ENCODE peak calls at places on chromosomes 12 and 14, in five cellular contexts. G is H54, U is HuH-7.5, Z is EL, C is frontal cortex. Q is an unnamed sample.

GRCh38 chr14:68701001-68701741 is 91.7 kb downstream of the ZFP36L1 start:
- DNase-seq in C (no peak), G (no peak), Z (no peak), U (no peak), Q (no peak)

GRCh38 chr12:66035289-66035961 is 95.1 kb downstream of the LLPH start:
- DNase-seq in Z (peak; percentile 74), U (no peak), G (no peak), C (no peak), Q (no peak)

GRCh38 chr12:110861729-110862128 is 14.9 kb downstream of the CCDC63 start:
- DNase-seq in U (no peak), G (no peak), Z (no peak), C (no peak), Q (no peak)

GRCh38 chr12:7934560-7935463 is 1.2 kb downstream of the SLC2A3 start:
- DNase-seq in G (no peak), U (no peak), C (no peak), Z (peak; percentile 10), Q (no peak)

GRCh38 chr12:80710727-80711066 is 3.3 kb downstream of the MYF6 start:
- DNase-seq in C (no peak), U (no peak), G (no peak), Z (no peak), Q (no peak)

GRCh38 chr12:109744991-109745942 is 31.6 kb downstream of the FAM222A start:
- DNase-seq in U (no peak), Z (peak; percentile 16), G (no peak), C (no peak), Q (no peak)

GRCh38 chr12:29582677-29583076 is 85.2 kb upstream of the OVCH1 start:
- DNase-seq in C (no peak), U (no peak), Z (no peak), G (no peak), Q (no peak)

GRCh38 chr12:26524862-26525465 is 308.0 kb downstream of the ITPR2 start:
- DNase-seq in G (no peak), Z (peak; percentile 18), C (no peak), U (no peak), Q (no peak)

GRCh38 chr12:69884386-69884785 is 59.4 kb downstream of the MYRFL start:
- DNase-seq in Z (no peak), C (no peak), U (no peak), G (no peak), Q (peak; percentile 32)

GRCh38 chr12:2490746-2491145 is 304.0 kb upstream of the FKBP4 start:
- DNase-seq in G (no peak), U (no peak), C (no peak), Z (no peak), Q (no peak)

GRCh38 chr12:50542448-50542847 is 37.7 kb downstream of the DIP2B start:
- DNase-seq in C (no peak), Z (no peak), G (peak; percentile 54), U (no peak), Q (no peak)

GRCh38 chr12:124115976-124116690 is 143.1 kb downstream of the ZNF664 start:
- DNase-seq in G (no peak), U (no peak), C (no peak), Z (no peak), Q (no peak)

GRCh38 chr12:53493610-53494391 is 5.5 kb downstream of the MAP3K12 start:
- DNase-seq in Z (no peak), C (no peak), G (no peak), U (no peak), Q (no peak)

GRCh38 chr12:53653595-53653994 is 22.3 kb downstream of the ATP5MC2 start:
- DNase-seq in U (no peak), C (no peak), Z (no peak), G (no peak), Q (no peak)

GRCh38 chr12:127363392-127363791 is 903.6 kb upstream of the TMEM132C start:
- DNase-seq in Z (peak; percentile 37), U (no peak), C (no peak), G (no peak), Q (no peak)

GRCh38 chr12:7032990-7033389 is 14.7 kb upstream of the LPCAT3 start:
- DNase-seq in C (no peak), U (no peak), Z (no peak), G (no peak), Q (no peak)

GRCh38 chr14:33512201-33512600 is 438.7 kb downstream of the EGLN3 start:
- DNase-seq in C (no peak), G (no peak), U (no peak), Z (peak; percentile 60), Q (no peak)

Q was measured in kidney epithelial cell.